ENCODE peak calls at places on chromosomes 4 and X, in ten cellular contexts. One of them, this sample, is unnamed.

GRCh38 chrX:31355206-31355955 is 283.5 kb upstream of the FTHL17 start:
- DNase-seq in endodermal cell: no peak
- DNase-seq in astrocyte of the spinal cord: no peak
- DNase-seq in activated naive CD4-positive, alpha-beta T cell treated with anti-CD3 and anti-CD28 coated beads for 36 hours: no peak
- DNase-seq in frontal cortex: no peak
- DNase-seq in stomach: no peak
- DNase-seq in cardiac muscle cell: no peak
- DNase-seq in stimulated activated CD4-positive, alpha-beta T cell treated with anti-CD3 and anti-CD28 coated beads, Interleukin-4, amount 100 ng/mL, for 48 hours: no peak
- DNase-seq in NCI-H524: no peak
- DNase-seq in fibroblast of pulmonary artery: no peak
- DNase-seq in this sample: no peak

GRCh38 chrX:142043196-142043595 is 139.5 kb downstream of the MAGEC1 start:
- DNase-seq in frontal cortex: no peak
- DNase-seq in cardiac muscle cell: no peak
- DNase-seq in stimulated activated CD4-positive, alpha-beta T cell treated with anti-CD3 and anti-CD28 coated beads, Interleukin-4, amount 100 ng/mL, for 48 hours: no peak
- DNase-seq in stomach: no peak
- DNase-seq in fibroblast of pulmonary artery: no peak
- DNase-seq in NCI-H524: no peak
- DNase-seq in endodermal cell: no peak
- DNase-seq in astrocyte of the spinal cord: no peak
- DNase-seq in activated naive CD4-positive, alpha-beta T cell treated with anti-CD3 and anti-CD28 coated beads for 36 hours: no peak
- DNase-seq in this sample: no peak

GRCh38 chrX:133250184-133251080 is 32.3 kb upstream of the TFDP3 start:
- DNase-seq in activated naive CD4-positive, alpha-beta T cell treated with anti-CD3 and anti-CD28 coated beads for 36 hours: no peak
- DNase-seq in stimulated activated CD4-positive, alpha-beta T cell treated with anti-CD3 and anti-CD28 coated beads, Interleukin-4, amount 100 ng/mL, for 48 hours: no peak
- DNase-seq in NCI-H524: no peak
- DNase-seq in endodermal cell: no peak
- DNase-seq in cardiac muscle cell: peak; percentile 2
- DNase-seq in astrocyte of the spinal cord: no peak
- DNase-seq in frontal cortex: no peak
- DNase-seq in fibroblast of pulmonary artery: no peak
- DNase-seq in stomach: no peak
- DNase-seq in this sample: no peak

GRCh38 chr4:185839204-185839712 is 27.3 kb upstream of the SORBS2 start:
- DNase-seq in astrocyte of the spinal cord: peak; percentile 99
- DNase-seq in stomach: no peak
- DNase-seq in fibroblast of pulmonary artery: peak; percentile 98
- DNase-seq in endodermal cell: peak; percentile 93
- DNase-seq in stimulated activated CD4-positive, alpha-beta T cell treated with anti-CD3 and anti-CD28 coated beads, Interleukin-4, amount 100 ng/mL, for 48 hours: no peak
- DNase-seq in activated naive CD4-positive, alpha-beta T cell treated with anti-CD3 and anti-CD28 coated beads for 36 hours: no peak
- DNase-seq in frontal cortex: peak; percentile 22
- DNase-seq in NCI-H524: no peak
- DNase-seq in cardiac muscle cell: peak; percentile 97
- DNase-seq in this sample: peak; percentile 85

GRCh38 chr4:144338148-144338547 is 197.6 kb upstream of the GYPA start:
- DNase-seq in astrocyte of the spinal cord: peak; percentile 20
- DNase-seq in stimulated activated CD4-positive, alpha-beta T cell treated with anti-CD3 and anti-CD28 coated beads, Interleukin-4, amount 100 ng/mL, for 48 hours: no peak
- DNase-seq in cardiac muscle cell: peak; percentile 82
- DNase-seq in NCI-H524: no peak
- DNase-seq in frontal cortex: no peak
- DNase-seq in stomach: no peak
- DNase-seq in activated naive CD4-positive, alpha-beta T cell treated with anti-CD3 and anti-CD28 coated beads for 36 hours: no peak
- DNase-seq in fibroblast of pulmonary artery: peak; percentile 52
- DNase-seq in endodermal cell: no peak
- DNase-seq in this sample: no peak

GRCh38 chrX:47179221-47179927 is 14.3 kb upstream of the UBA1 start:
- DNase-seq in astrocyte of the spinal cord: peak; percentile 26
- DNase-seq in fibroblast of pulmonary artery: peak; percentile 35
- DNase-seq in stimulated activated CD4-positive, alpha-beta T cell treated with anti-CD3 and anti-CD28 coated beads, Interleukin-4, amount 100 ng/mL, for 48 hours: no peak
- DNase-seq in activated naive CD4-positive, alpha-beta T cell treated with anti-CD3 and anti-CD28 coated beads for 36 hours: no peak
- DNase-seq in frontal cortex: peak; percentile 54
- DNase-seq in cardiac muscle cell: peak; percentile 25
- DNase-seq in endodermal cell: peak; percentile 31
- DNase-seq in NCI-H524: no peak
- DNase-seq in stomach: no peak
- DNase-seq in this sample: no peak

GRCh38 chr4:186725422-186726149 is 1.9 kb upstream of the FAT1 start:
- DNase-seq in endodermal cell: peak; percentile 88
- DNase-seq in astrocyte of the spinal cord: peak; percentile 91
- DNase-seq in frontal cortex: peak; percentile 71
- DNase-seq in activated naive CD4-positive, alpha-beta T cell treated with anti-CD3 and anti-CD28 coated beads for 36 hours: peak; percentile 48
- DNase-seq in stimulated activated CD4-positive, alpha-beta T cell treated with anti-CD3 and anti-CD28 coated beads, Interleukin-4, amount 100 ng/mL, for 48 hours: no peak
- DNase-seq in cardiac muscle cell: peak; percentile 91
- DNase-seq in NCI-H524: peak; percentile 4
- DNase-seq in fibroblast of pulmonary artery: peak; percentile 90
- DNase-seq in stomach: peak; percentile 81
- DNase-seq in this sample: peak; percentile 83

GRCh38 chr4:119858176-119858575 is 208.5 kb downstream of the MAD2L1 start:
- DNase-seq in activated naive CD4-positive, alpha-beta T cell treated with anti-CD3 and anti-CD28 coated beads for 36 hours: no peak
- DNase-seq in stomach: no peak
- DNase-seq in cardiac muscle cell: no peak
- DNase-seq in fibroblast of pulmonary artery: no peak
- DNase-seq in endodermal cell: no peak
- DNase-seq in stimulated activated CD4-positive, alpha-beta T cell treated with anti-CD3 and anti-CD28 coated beads, Interleukin-4, amount 100 ng/mL, for 48 hours: no peak
- DNase-seq in frontal cortex: no peak
- DNase-seq in NCI-H524: no peak
- DNase-seq in astrocyte of the spinal cord: no peak
- DNase-seq in this sample: no peak

GRCh38 chr4:105399535-105400161 is 74.2 kb downstream of the PPA2 start:
- DNase-seq in astrocyte of the spinal cord: peak; percentile 79
- DNase-seq in cardiac muscle cell: peak; percentile 83
- DNase-seq in fibroblast of pulmonary artery: peak; percentile 85
- DNase-seq in NCI-H524: no peak
- DNase-seq in stimulated activated CD4-positive, alpha-beta T cell treated with anti-CD3 and anti-CD28 coated beads, Interleukin-4, amount 100 ng/mL, for 48 hours: no peak
- DNase-seq in frontal cortex: no peak
- DNase-seq in stomach: no peak
- DNase-seq in activated naive CD4-positive, alpha-beta T cell treated with anti-CD3 and anti-CD28 coated beads for 36 hours: no peak
- DNase-seq in endodermal cell: no peak
- DNase-seq in this sample: peak; percentile 86

GRCh38 chr4:130712038-130712437 is 1616.1 kb downstream of the C4orf33 start:
- DNase-seq in stimulated activated CD4-positive, alpha-beta T cell treated with anti-CD3 and anti-CD28 coated beads, Interleukin-4, amount 100 ng/mL, for 48 hours: no peak
- DNase-seq in activated naive CD4-positive, alpha-beta T cell treated with anti-CD3 and anti-CD28 coated beads for 36 hours: no peak
- DNase-seq in frontal cortex: no peak
- DNase-seq in NCI-H524: no peak
- DNase-seq in fibroblast of pulmonary artery: peak; percentile 0
- DNase-seq in endodermal cell: no peak
- DNase-seq in astrocyte of the spinal cord: peak; percentile 7
- DNase-seq in cardiac muscle cell: no peak
- DNase-seq in stomach: no peak
- DNase-seq in this sample: peak; percentile 83

GRCh38 chr4:113013746-113014145 is 35.7 kb upstream of the ANK2 start:
- DNase-seq in NCI-H524: no peak
- DNase-seq in astrocyte of the spinal cord: no peak
- DNase-seq in fibroblast of pulmonary artery: peak; percentile 10
- DNase-seq in stimulated activated CD4-positive, alpha-beta T cell treated with anti-CD3 and anti-CD28 coated beads, Interleukin-4, amount 100 ng/mL, for 48 hours: no peak
- DNase-seq in stomach: no peak
- DNase-seq in activated naive CD4-positive, alpha-beta T cell treated with anti-CD3 and anti-CD28 coated beads for 36 hours: no peak
- DNase-seq in frontal cortex: no peak
- DNase-seq in cardiac muscle cell: peak; percentile 8
- DNase-seq in endodermal cell: no peak
- DNase-seq in this sample: no peak

GRCh38 chr4:147037089-147037488 is 91.4 kb upstream of the TTC29 start:
- DNase-seq in activated naive CD4-positive, alpha-beta T cell treated with anti-CD3 and anti-CD28 coated beads for 36 hours: no peak
- DNase-seq in astrocyte of the spinal cord: no peak
- DNase-seq in endodermal cell: no peak
- DNase-seq in cardiac muscle cell: no peak
- DNase-seq in stomach: peak; percentile 46
- DNase-seq in stimulated activated CD4-positive, alpha-beta T cell treated with anti-CD3 and anti-CD28 coated beads, Interleukin-4, amount 100 ng/mL, for 48 hours: no peak
- DNase-seq in NCI-H524: no peak
- DNase-seq in frontal cortex: no peak
- DNase-seq in fibroblast of pulmonary artery: no peak
- DNase-seq in this sample: no peak

GRCh38 chr4:148415500-148415899 is 26.7 kb downstream of the NR3C2 start:
- DNase-seq in stomach: no peak
- DNase-seq in stimulated activated CD4-positive, alpha-beta T cell treated with anti-CD3 and anti-CD28 coated beads, Interleukin-4, amount 100 ng/mL, for 48 hours: no peak
- DNase-seq in activated naive CD4-positive, alpha-beta T cell treated with anti-CD3 and anti-CD28 coated beads for 36 hours: no peak
- DNase-seq in NCI-H524: peak; percentile 14
- DNase-seq in endodermal cell: no peak
- DNase-seq in astrocyte of the spinal cord: peak; percentile 13
- DNase-seq in cardiac muscle cell: peak; percentile 16
- DNase-seq in fibroblast of pulmonary artery: peak; percentile 13
- DNase-seq in frontal cortex: no peak
- DNase-seq in this sample: peak; percentile 32

GRCh38 chr4:109729155-109729562 is 711 bp downstream of the PLA2G12A start:
- DNase-seq in astrocyte of the spinal cord: peak; percentile 22
- DNase-seq in fibroblast of pulmonary artery: peak; percentile 16
- DNase-seq in endodermal cell: no peak
- DNase-seq in cardiac muscle cell: peak; percentile 32
- DNase-seq in activated naive CD4-positive, alpha-beta T cell treated with anti-CD3 and anti-CD28 coated beads for 36 hours: peak; percentile 37
- DNase-seq in stimulated activated CD4-positive, alpha-beta T cell treated with anti-CD3 and anti-CD28 coated beads, Interleukin-4, amount 100 ng/mL, for 48 hours: no peak
- DNase-seq in NCI-H524: no peak
- DNase-seq in stomach: no peak
- DNase-seq in frontal cortex: peak; percentile 9
- DNase-seq in this sample: peak; percentile 27

GRCh38 chrX:97705936-97706335 is 822.2 kb downstream of the RPA4 start:
- DNase-seq in fibroblast of pulmonary artery: no peak
- DNase-seq in frontal cortex: no peak
- DNase-seq in endodermal cell: no peak
- DNase-seq in activated naive CD4-positive, alpha-beta T cell treated with anti-CD3 and anti-CD28 coated beads for 36 hours: no peak
- DNase-seq in stimulated activated CD4-positive, alpha-beta T cell treated with anti-CD3 and anti-CD28 coated beads, Interleukin-4, amount 100 ng/mL, for 48 hours: no peak
- DNase-seq in stomach: no peak
- DNase-seq in cardiac muscle cell: no peak
- DNase-seq in astrocyte of the spinal cord: no peak
- DNase-seq in NCI-H524: peak; percentile 76
- DNase-seq in this sample: no peak

GRCh38 chrX:39133971-39134370 is 332.7 kb downstream of the MID1IP1 start:
- DNase-seq in cardiac muscle cell: no peak
- DNase-seq in stomach: peak; percentile 26
- DNase-seq in NCI-H524: peak; percentile 62
- DNase-seq in fibroblast of pulmonary artery: no peak
- DNase-seq in endodermal cell: peak; percentile 77
- DNase-seq in frontal cortex: no peak
- DNase-seq in astrocyte of the spinal cord: no peak
- DNase-seq in activated naive CD4-positive, alpha-beta T cell treated with anti-CD3 and anti-CD28 coated beads for 36 hours: peak; percentile 46
- DNase-seq in stimulated activated CD4-positive, alpha-beta T cell treated with anti-CD3 and anti-CD28 coated beads, Interleukin-4, amount 100 ng/mL, for 48 hours: no peak
- DNase-seq in this sample: no peak

GRCh38 chr4:141587897-141588296 is 48.5 kb upstream of the IL15 start:
- DNase-seq in cardiac muscle cell: peak; percentile 7
- DNase-seq in endodermal cell: no peak
- DNase-seq in stomach: no peak
- DNase-seq in stimulated activated CD4-positive, alpha-beta T cell treated with anti-CD3 and anti-CD28 coated beads, Interleukin-4, amount 100 ng/mL, for 48 hours: no peak
- DNase-seq in frontal cortex: no peak
- DNase-seq in NCI-H524: no peak
- DNase-seq in activated naive CD4-positive, alpha-beta T cell treated with anti-CD3 and anti-CD28 coated beads for 36 hours: no peak
- DNase-seq in astrocyte of the spinal cord: no peak
- DNase-seq in fibroblast of pulmonary artery: peak; percentile 11
- DNase-seq in this sample: peak; percentile 18

GRCh38 chr4:145538636-145539035 is 57.0 kb downstream of the SMAD1 start:
- DNase-seq in frontal cortex: no peak
- DNase-seq in NCI-H524: no peak
- DNase-seq in fibroblast of pulmonary artery: no peak
- DNase-seq in endodermal cell: no peak
- DNase-seq in stomach: no peak
- DNase-seq in stimulated activated CD4-positive, alpha-beta T cell treated with anti-CD3 and anti-CD28 coated beads, Interleukin-4, amount 100 ng/mL, for 48 hours: no peak
- DNase-seq in activated naive CD4-positive, alpha-beta T cell treated with anti-CD3 and anti-CD28 coated beads for 36 hours: no peak
- DNase-seq in cardiac muscle cell: no peak
- DNase-seq in astrocyte of the spinal cord: no peak
- DNase-seq in this sample: no peak

GRCh38 chrX:71475906-71476305 is 57.0 kb upstream of the OGT start:
- DNase-seq in endodermal cell: no peak
- DNase-seq in cardiac muscle cell: peak; percentile 3
- DNase-seq in fibroblast of pulmonary artery: no peak
- DNase-seq in stimulated activated CD4-positive, alpha-beta T cell treated with anti-CD3 and anti-CD28 coated beads, Interleukin-4, amount 100 ng/mL, for 48 hours: no peak
- DNase-seq in NCI-H524: no peak
- DNase-seq in frontal cortex: no peak
- DNase-seq in astrocyte of the spinal cord: no peak
- DNase-seq in stomach: no peak
- DNase-seq in activated naive CD4-positive, alpha-beta T cell treated with anti-CD3 and anti-CD28 coated beads for 36 hours: no peak
- DNase-seq in this sample: no peak

GRCh38 chr4:154491341-154491679 is 289 bp downstream of the DCHS2 start:
- DNase-seq in astrocyte of the spinal cord: peak; percentile 31
- DNase-seq in activated naive CD4-positive, alpha-beta T cell treated with anti-CD3 and anti-CD28 coated beads for 36 hours: no peak
- DNase-seq in stimulated activated CD4-positive, alpha-beta T cell treated with anti-CD3 and anti-CD28 coated beads, Interleukin-4, amount 100 ng/mL, for 48 hours: no peak
- DNase-seq in cardiac muscle cell: peak; percentile 19
- DNase-seq in stomach: no peak
- DNase-seq in NCI-H524: no peak
- DNase-seq in endodermal cell: peak; percentile 80
- DNase-seq in fibroblast of pulmonary artery: peak; percentile 9
- DNase-seq in frontal cortex: no peak
- DNase-seq in this sample: no peak